ENCODE peak calls at places on chromosome 13, in seven cellular contexts. V, D, C, U, B, I and H are unnamed samples.

GRCh38 chr13:110089815-110090214 is 217.1 kb downstream of the COL4A1 start:
- DNase-seq in C (no peak), I (no peak), U (no peak), B (no peak), V (peak; percentile 27), D (no peak), H (no peak)

GRCh38 chr13:110012102-110012739 is 225.8 kb upstream of the IRS2 start:
- DNase-seq in U (no peak), V (no peak), C (no peak), I (no peak), D (peak; percentile 6), B (no peak), H (no peak)

GRCh38 chr13:47044842-47045241 is 148.0 kb upstream of the HTR2A start:
- DNase-seq in V (no peak), I (no peak), C (no peak), U (no peak), D (no peak), B (no peak), H (no peak)

GRCh38 chr13:89061821-89062220 is 1390.7 kb downstream of the SLITRK5 start:
- DNase-seq in C (no peak), B (no peak), D (no peak), U (no peak), V (no peak), I (peak; percentile 10), H (no peak)

GRCh38 chr13:75792526-75793187 is 156.5 kb downstream of the LMO7 start:
- DNase-seq in V (no peak), B (no peak), I (peak; percentile 25), U (no peak), C (no peak), D (no peak), H (peak; percentile 70)

GRCh38 chr13:82933986-82934385 is 948.3 kb downstream of the SLITRK1 start:
- DNase-seq in I (no peak), U (no peak), V (no peak), D (no peak), B (no peak), C (no peak), H (no peak)

GRCh38 chr13:38952827-38953226 is 37.8 kb downstream of the STOML3 start:
- DNase-seq in D (no peak), V (no peak), I (no peak), C (no peak), U (no peak), B (no peak), H (no peak)

GRCh38 chr13:31096624-31097302 is 64.9 kb downstream of the HSPH1 start:
- DNase-seq in U (no peak), D (no peak), I (no peak), C (no peak), B (no peak), V (peak; percentile 32), H (no peak)

GRCh38 chr13:64718116-64718515 is 2512.0 kb downstream of the PCDH9 start:
- DNase-seq in V (no peak), B (no peak), U (no peak), C (no peak), D (no peak), I (no peak), H (no peak)

GRCh38 chr13:75371223-75371622 is 110.7 kb downstream of the TBC1D4 start:
- DNase-seq in U (no peak), I (no peak), B (no peak), C (no peak), V (no peak), D (no peak), H (no peak)

GRCh38 chr13:92658293-92658692 is 568.3 kb upstream of the GPC6 start:
- DNase-seq in B (no peak), V (no peak), D (no peak), C (no peak), U (no peak), I (no peak), H (no peak)

GRCh38 chr13:110923086-110923485 is 8.2 kb upstream of the ANKRD10 start:
- DNase-seq in D (no peak), C (no peak), B (no peak), V (no peak), U (no peak), I (no peak), H (no peak)

GRCh38 chr13:26465954-26466353 is 91.5 kb upstream of the WASF3 start:
- DNase-seq in D (no peak), C (no peak), B (no peak), I (no peak), U (no peak), V (no peak), H (no peak)

GRCh38 chr13:65063753-65064152 is 2166.4 kb downstream of the PCDH9 start:
- DNase-seq in B (no peak), C (no peak), U (no peak), V (no peak), D (peak; percentile 53), I (no peak), H (no peak)

GRCh38 chr13:44972956-44973581 is 16.2 kb downstream of the NUFIP1 start:
- DNase-seq in V (peak; percentile 53), I (no peak), D (peak; percentile 40), B (no peak), U (no peak), C (no peak), H (no peak)

GRCh38 chr13:55528434-55528833 is 1612.3 kb upstream of the PRR20A start:
- DNase-seq in B (no peak), D (no peak), V (no peak), C (no peak), I (no peak), U (no peak), H (no peak)

GRCh38 chr13:45492538-45492937 is 27.8 kb downstream of the COG3 start:
- DNase-seq in D (no peak), U (no peak), C (no peak), V (no peak), I (no peak), B (no peak), H (no peak)

GRCh38 chr13:25447396-25447795 is 75.6 kb downstream of the ATP8A2 start:
- DNase-seq in V (no peak), D (no peak), C (no peak), B (no peak), U (no peak), I (no peak), H (no peak)

GRCh38 chr13:35731471-35731870 is 255.0 kb upstream of the MAB21L1 start:
- DNase-seq in D (no peak), V (no peak), U (no peak), I (no peak), C (no peak), B (no peak), H (no peak)

GRCh38 chr13:50453238-50453637 is 390.3 kb downstream of the DLEU7 start:
- DNase-seq in V (no peak), U (no peak), C (no peak), I (no peak), D (peak; percentile 33), B (no peak), H (no peak)

GRCh38 chr13:106100261-106100919 is 435.1 kb downstream of the EFNB2 start:
- DNase-seq in D (no peak), U (no peak), I (no peak), C (no peak), B (no peak), V (peak; percentile 86), H (no peak)

GRCh38 chr13:21037656-21038055 is 23.7 kb downstream of the LATS2 start:
- DNase-seq in B (no peak), U (no peak), V (no peak), D (no peak), C (no peak), I (no peak), H (no peak)

GRCh38 chr13:21034602-21035190 is 26.7 kb downstream of the LATS2 start:
- DNase-seq in V (peak; percentile 63), I (no peak), U (no peak), D (peak; percentile 71), B (no peak), C (peak; percentile 37), H (no peak)

GRCh38 chr13:21040120-21040834 is 21.1 kb downstream of the LATS2 start:
- DNase-seq in U (no peak), D (no peak), V (no peak), C (no peak), B (no peak), I (no peak), H (no peak)

GRCh38 chr13:21043898-21044297 is 17.5 kb downstream of the LATS2 start:
- DNase-seq in I (no peak), C (no peak), V (no peak), U (no peak), D (no peak), B (no peak), H (no peak)

GRCh38 chr13:21039097-21039800 is 22.1 kb downstream of the LATS2 start:
- DNase-seq in U (no peak), C (no peak), V (no peak), D (peak; percentile 68), B (no peak), I (no peak), H (no peak)
- H3K4me1 ChIP-seq in U (no peaks in the 10 kb centered on the region), C (peaks cover 5% of the 10 kb centered on the region), V (peaks cover 48% of the 10 kb centered on the region), D (peaks cover 73% of the 10 kb centered on the region), B (peaks cover 13% of the 10 kb centered on the region), I (peaks cover 37% of the 10 kb centered on the region), H (no peaks in the 10 kb centered on the region)

GRCh38 chr13:113935081-113935511 is 38.8 kb downstream of the C13orf46 start:
- DNase-seq in U (peak; percentile 5), C (no peak), I (peak; percentile 10), D (no peak), B (peak; percentile 23), V (peak; percentile 43), H (no peak)

GRCh38 chr13:113935523-113935922 is 38.4 kb downstream of the C13orf46 start:
- DNase-seq in C (no peak), V (no peak), U (no peak), B (peak; percentile 11), I (no peak), D (peak; percentile 50), H (peak; percentile 15)

GRCh38 chr13:113933901-113934300 is 40.0 kb downstream of the C13orf46 start:
- DNase-seq in B (peak; percentile 3), I (no peak), V (no peak), U (peak; percentile 11), D (no peak), C (no peak), H (peak; percentile 28)

GRCh38 chr13:113936166-113936565 is 37.7 kb downstream of the C13orf46 start:
- DNase-seq in U (no peak), V (no peak), B (peak; percentile 16), I (peak; percentile 10), C (no peak), D (no peak), H (no peak)

GRCh38 chr13:113934576-113934975 is 39.3 kb downstream of the C13orf46 start:
- DNase-seq in B (peak; percentile 15), D (no peak), C (no peak), V (no peak), I (no peak), U (peak; percentile 11), H (peak; percentile 35)
- H3K27ac ChIP-seq in B (no peak overlapping the region), D (no peak overlapping the region), C (peak overlapping the region; percentile 75), V (no peak overlapping the region), I (no peak overlapping the region), U (no peak overlapping the region), H (no peak overlapping the region)

GRCh38 chr13:98974053-98974452 is 3.8 kb downstream of the DOCK9 start:
- DNase-seq in I (no peak), B (no peak), D (peak; percentile 40), C (no peak), U (no peak), V (no peak), H (no peak)
- H3K4me1 ChIP-seq in I (peaks cover 25% of the 10 kb centered on the region), B (no peaks in the 10 kb centered on the region), D (peaks cover 68% of the 10 kb centered on the region), C (peaks cover 24% of the 10 kb centered on the region), U (no peaks in the 10 kb centered on the region), V (peaks cover 51% of the 10 kb centered on the region), H (no peaks in the 10 kb centered on the region)

DNA sequence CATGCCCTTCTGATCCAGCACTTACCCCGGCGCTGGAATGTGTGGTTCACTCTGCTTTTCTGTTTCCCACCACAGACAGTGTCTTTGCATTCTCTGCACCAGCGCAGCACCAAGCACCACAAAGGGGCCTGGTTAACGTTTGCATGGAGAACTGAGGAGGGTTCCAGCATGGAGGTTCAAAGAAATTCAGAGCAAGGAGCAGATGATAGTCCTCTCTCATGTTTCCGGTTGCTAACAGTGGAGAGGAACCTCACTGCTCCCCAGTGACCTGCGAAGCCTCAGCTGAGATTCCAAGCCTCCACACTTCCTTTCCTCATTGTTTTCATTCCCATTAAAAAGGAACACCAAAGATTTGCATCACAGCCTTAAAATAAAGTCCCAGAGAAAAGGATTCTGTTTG is 99.7 kb downstream of the STARD13 start:
- DNase-seq in V (peak; percentile 20), I (no peak), B (no peak), U (no peak), C (no peak), D (peak; percentile 60), H (no peak)
- H3K27ac ChIP-seq in V (peak overlapping the region; percentile 43), I (peak overlapping the region; percentile 22), B (peak overlapping the region; percentile 48), U (peak overlapping the region; percentile 62), C (peak overlapping the region; percentile 69), D (peak overlapping the region; percentile 84), H (no peak overlapping the region)